ENCODE peak calls at places on chromosomes 2 and 18, in eight cellular contexts. Q is left lung; O is A549; H is retinal pigment epithelial cell; P is D721Med; L is CD4-positive, alpha-beta T cell; M is lower lobe of right lung; W is endothelial cell. B is an unnamed sample.

GRCh38 chr2:101173707-101174295 is 22.6 kb upstream of the TBC1D8 start:
- DNase-seq in Q (no peak), O (no peak), H (no peak), P (no peak), L (peak), M (no peak), W (no peak), B (no peak)

GRCh38 chr2:18740428-18740827 is 151.1 kb upstream of the NT5C1B start:
- DNase-seq in Q (peak), O (no peak), H (no peak), P (no peak), L (no peak), M (peak), W (no peak), B (no peak)

GRCh38 chr2:118430510-118431187 is 342.4 kb downstream of the INSIG2 start:
- DNase-seq in Q (no peak), O (peak), H (no peak), P (no peak), L (no peak), M (no peak), W (no peak), B (no peak)

GRCh38 chr2:199366406-199366805 is 91.3 kb downstream of the SATB2 start:
- DNase-seq in Q (no peak), O (no peak), H (no peak), P (no peak), L (no peak), M (no peak), W (no peak), B (no peak)

GRCh38 chr2:12441750-12442626 is 274.7 kb upstream of the TRIB2 start:
- DNase-seq in Q (no peak), O (no peak), H (no peak), P (no peak), L (no peak), M (no peak), W (no peak), B (no peak)

GRCh38 chr2:6723865-6724571 is 141.7 kb downstream of the CMPK2 start:
- DNase-seq in Q (no peak), O (no peak), H (no peak), P (no peak), L (no peak), M (no peak), W (no peak), B (no peak)

GRCh38 chr2:240595381-240596079 is 9.0 kb downstream of the CAPN10 start:
- DNase-seq in Q (no peak), O (peak), H (no peak), P (peak), L (no peak), M (peak), W (peak), B (no peak)

GRCh38 chr2:226790436-226790835 is 9.2 kb downstream of the IRS1 start:
- DNase-seq in Q (no peak), O (no peak), H (no peak), P (no peak), L (no peak), M (no peak), W (no peak), B (no peak)

GRCh38 chr18:56565596-56566355 is 72.6 kb downstream of the TXNL1 start:
- DNase-seq in Q (no peak), O (no peak), H (no peak), P (no peak), L (no peak), M (no peak), W (no peak), B (no peak)

GRCh38 chr18:286515-287310 is 18.9 kb upstream of the THOC1 start:
- DNase-seq in Q (no peak), O (no peak), H (peak), P (no peak), L (no peak), M (no peak), W (no peak), B (no peak)

GRCh38 chr2:165766326-165766927 is 27.6 kb downstream of the GALNT3 start:
- DNase-seq in Q (no peak), O (no peak), H (no peak), P (no peak), L (no peak), M (no peak), W (no peak), B (no peak)

GRCh38 chr2:39728941-39729351 is 50.1 kb downstream of the THUMPD2 start:
- DNase-seq in Q (peak), O (peak), H (no peak), P (no peak), L (no peak), M (peak), W (peak), B (no peak)

GRCh38 chr2:109031481-109032228 is 42.6 kb upstream of the EDAR start:
- DNase-seq in Q (peak), O (peak), H (no peak), P (no peak), L (peak), M (peak), W (peak), B (no peak)

GRCh38 chr2:12718662-12719399 is 2.1 kb downstream of the TRIB2 start:
- DNase-seq in Q (peak), O (no peak), H (no peak), P (no peak), L (peak), M (no peak), W (peak), B (no peak)

GRCh38 chr2:233501198-233502076 is 65.1 kb downstream of the USP40 start:
- DNase-seq in Q (no peak), O (no peak), H (no peak), P (no peak), L (no peak), M (no peak), W (no peak), B (no peak)

GRCh38 chr2:120013569-120014223 is 819 bp downstream of the EPB41L5 start:
- DNase-seq in Q (no peak), O (no peak), H (no peak), P (no peak), L (no peak), M (no peak), W (no peak), B (no peak)

GRCh38 chr2:66567742-66568141 is 132.8 kb downstream of the MEIS1 start:
- DNase-seq in Q (no peak), O (no peak), H (no peak), P (no peak), L (no peak), M (no peak), W (no peak), B (no peak)

GRCh38 chr18:6746386-6746960 is 17.0 kb downstream of the ARHGAP28 start:
- DNase-seq in Q (no peak), O (no peak), H (no peak), P (no peak), L (no peak), M (no peak), W (no peak), B (no peak)

GRCh38 chr2:98333922-98334321 is 12.3 kb upstream of the CNGA3 start:
- DNase-seq in Q (no peak), O (no peak), H (no peak), P (no peak), L (no peak), M (no peak), W (no peak), B (no peak)

GRCh38 chr2:104867351-104868080 is 13.6 kb downstream of the POU3F3 start:
- DNase-seq in Q (peak), O (no peak), H (no peak), P (no peak), L (no peak), M (no peak), W (no peak), B (no peak)

GRCh38 chr18:22734812-22735627 is 198.1 kb upstream of the RBBP8 start:
- DNase-seq in Q (no peak), O (no peak), H (no peak), P (no peak), L (no peak), M (no peak), W (no peak), B (no peak)

GRCh38 chr2:239381709-239382134 is 19.1 kb downstream of the HDAC4 start:
- DNase-seq in Q (no peak), O (no peak), H (no peak), P (no peak), L (no peak), M (peak), W (no peak), B (no peak)

GRCh38 chr2:64260817-64261216 is 116.6 kb upstream of the PELI1 start:
- DNase-seq in Q (peak), O (no peak), H (no peak), P (no peak), L (no peak), M (peak), W (peak), B (no peak)

GRCh38 chr2:172080641-172081230 is 4.6 kb upstream of the DLX1 start:
- DNase-seq in Q (no peak), O (no peak), H (no peak), P (no peak), L (no peak), M (no peak), W (peak), B (no peak)

GRCh38 chr2:217798743-217799552 is 203.8 kb downstream of the TNS1 start:
- DNase-seq in Q (no peak), O (no peak), H (no peak), P (no peak), L (no peak), M (no peak), W (no peak), B (peak)

GRCh38 chr2:25881759-25882158 is 3.5 kb upstream of the ASXL2 start:
- DNase-seq in Q (no peak), O (no peak), H (no peak), P (no peak), L (no peak), M (no peak), W (no peak), B (no peak)

GRCh38 chr2:79437416-79438281 is 75.2 kb upstream of the CTNNA2 start:
- DNase-seq in Q (no peak), O (no peak), H (no peak), P (no peak), L (no peak), M (no peak), W (no peak), B (no peak)

GRCh38 chr2:111121028-111121872 is 536 bp downstream of the BCL2L11 start:
- DNase-seq in Q (peak), O (no peak), H (no peak), P (no peak), L (peak), M (peak), W (peak), B (peak)

GRCh38 chr2:111119004-111119846 is 1.5 kb upstream of the BCL2L11 start:
- DNase-seq in Q (peak), O (no peak), H (no peak), P (no peak), L (peak), M (peak), W (peak), B (no peak)

GRCh38 chr2:111119847-111120252 is 864 bp upstream of the BCL2L11 start:
- DNase-seq in Q (no peak), O (no peak), H (no peak), P (no peak), L (peak), M (peak), W (peak), B (no peak)

GRCh38 chr2:111121873-111122630 is 1.3 kb downstream of the BCL2L11 start:
- DNase-seq in Q (peak), O (peak), H (peak), P (peak), L (peak), M (peak), W (peak), B (peak)

GRCh38 chr2:111120253-111121027 is at the start of gene BCL2L11:
- DNase-seq in Q (peak), O (peak), H (peak), P (peak), L (peak), M (peak), W (peak), B (peak)
- TF ChIP-seq CTCF in Q (no peak), O (peak), H (peak), P (peak), L (no peak), M (no peak), W (no peak), B (peak)

DNA sequence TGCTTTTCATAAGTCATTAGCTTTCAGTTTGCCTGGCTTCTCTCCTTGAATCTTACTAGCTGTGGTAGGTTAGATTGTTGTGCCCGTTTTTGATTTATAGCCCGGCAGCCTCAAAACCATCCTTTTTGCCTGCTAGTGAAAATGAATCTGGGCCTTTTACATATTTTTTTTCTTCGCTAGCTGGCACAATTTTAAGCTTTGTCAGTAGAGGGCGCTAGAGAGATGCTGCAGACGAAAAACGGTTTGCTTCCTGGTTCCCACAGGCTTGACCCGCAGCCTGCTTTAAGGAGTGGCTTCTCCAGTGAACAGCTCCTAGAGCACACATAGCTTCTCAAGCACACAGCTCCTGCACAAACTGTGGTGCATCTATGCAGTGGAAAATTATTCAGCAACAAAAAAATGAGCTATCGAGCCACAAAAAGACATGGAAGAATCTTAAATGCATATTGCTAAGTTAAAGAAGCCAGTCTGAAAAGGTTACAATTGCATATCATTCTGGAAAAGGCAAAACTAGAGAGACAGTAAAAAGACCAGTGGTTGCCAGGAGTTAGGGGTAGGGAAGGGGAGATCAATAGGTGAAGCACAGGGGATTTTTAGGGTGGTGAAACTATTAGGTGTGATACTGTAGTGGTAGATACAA is 47.9 kb downstream of the E2F6 start:
- DNase-seq in Q (no peak), O (peak), H (no peak), P (no peak), L (no peak), M (no peak), W (peak), B (no peak)
- TF ChIP-seq CTCF in Q (peak), O (peak), H (peak), P (peak), L (no peak), M (peak), W (peak), B (peak)

GRCh38 chr2:43075054-43075593 is 151.3 kb downstream of the ZFP36L2 start:
- DNase-seq in Q (peak), O (no peak), H (peak), P (no peak), L (no peak), M (no peak), W (no peak), B (no peak)
- TF ChIP-seq CTCF in Q (no peak), O (no peak), H (peak), P (no peak), L (no peak), M (no peak), W (no peak), B (no peak)

GRCh38 chr2:228613133-228613532 is 431.6 kb upstream of the SPHKAP start:
- DNase-seq in Q (no peak), O (no peak), H (peak), P (no peak), L (no peak), M (no peak), W (no peak), B (no peak)

GRCh38 chr2:228614741-228615140 is 433.3 kb upstream of the SPHKAP start:
- DNase-seq in Q (no peak), O (no peak), H (no peak), P (no peak), L (no peak), M (no peak), W (no peak), B (no peak)

GRCh38 chr2:228615501-228615900 is 434.0 kb upstream of the SPHKAP start:
- DNase-seq in Q (no peak), O (no peak), H (no peak), P (no peak), L (no peak), M (no peak), W (no peak), B (no peak)

DNA sequence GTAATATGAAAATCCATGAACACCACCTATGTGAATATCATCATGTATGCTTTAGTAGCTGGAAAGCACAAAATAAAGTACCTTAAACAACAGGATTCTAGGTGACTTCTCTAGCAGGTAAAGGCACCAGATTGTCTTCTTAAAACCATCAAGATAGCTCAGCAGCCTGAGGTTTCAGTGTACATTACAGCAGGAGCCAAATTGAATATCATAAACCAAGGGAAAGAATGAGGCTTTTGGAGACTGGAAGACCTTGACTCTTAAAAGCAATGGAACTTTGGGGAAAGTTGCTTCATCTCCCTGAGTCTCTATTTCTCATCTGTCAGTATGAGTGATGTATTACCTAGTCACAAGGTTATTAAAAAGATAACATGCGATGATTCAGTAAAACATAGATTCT is 429.7 kb upstream of the SPHKAP start:
- DNase-seq in Q (no peak), O (no peak), H (no peak), P (no peak), L (no peak), M (no peak), W (no peak), B (no peak)
- TF ChIP-seq CTCF in Q (no peak), O (no peak), H (no peak), P (no peak), L (no peak), M (no peak), W (no peak), B (no peak)

GRCh38 chr2:161427413-161428239 is 11.5 kb downstream of the TBR1 start:
- DNase-seq in Q (peak), O (no peak), H (no peak), P (no peak), L (no peak), M (no peak), W (no peak), B (no peak)

GRCh38 chr2:161426416-161426787 is 10.3 kb downstream of the TBR1 start:
- DNase-seq in Q (no peak), O (no peak), H (no peak), P (no peak), L (no peak), M (no peak), W (no peak), B (no peak)

GRCh38 chr2:161428240-161428587 is 12.1 kb downstream of the TBR1 start:
- DNase-seq in Q (no peak), O (no peak), H (no peak), P (no peak), L (no peak), M (no peak), W (no peak), B (no peak)

GRCh38 chr2:161425966-161426365 is 9.9 kb downstream of the TBR1 start:
- DNase-seq in Q (no peak), O (no peak), H (no peak), P (no peak), L (no peak), M (no peak), W (no peak), B (no peak)

DNA sequence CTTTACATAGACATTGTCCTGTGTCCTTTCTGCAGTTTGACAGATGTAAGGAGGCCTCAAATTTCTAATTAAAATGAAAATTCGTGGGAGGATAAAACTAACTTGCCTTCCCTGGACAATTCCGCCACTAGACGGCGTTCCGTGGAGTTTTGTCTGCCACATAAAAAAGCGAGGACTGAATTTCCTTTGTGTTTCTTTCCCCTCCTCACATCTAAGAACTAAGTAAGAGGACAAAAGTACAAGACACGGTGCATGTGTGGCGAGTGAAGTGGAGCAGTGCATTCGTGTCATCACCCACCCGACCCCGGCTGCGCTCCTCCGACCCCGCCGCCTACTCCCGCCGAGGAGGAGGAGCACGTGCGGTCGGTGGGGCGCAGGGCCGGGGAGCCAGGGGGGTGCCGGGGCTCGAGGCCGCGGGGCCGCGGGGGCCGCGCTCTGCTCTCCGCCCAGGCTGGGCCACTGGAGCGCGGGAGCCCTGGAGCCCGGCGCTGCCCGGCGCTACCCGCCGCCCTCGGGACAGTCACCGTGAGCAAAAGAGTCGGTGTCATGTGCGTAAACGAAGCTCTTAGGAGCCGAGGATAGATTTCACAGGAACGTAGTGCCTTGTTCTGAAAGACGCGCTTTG is 10.8 kb downstream of the TBR1 start:
- DNase-seq in Q (peak), O (no peak), H (no peak), P (no peak), L (no peak), M (no peak), W (peak), B (no peak)
- TF ChIP-seq CTCF in Q (no peak), O (peak), H (peak), P (peak), L (no peak), M (no peak), W (peak), B (peak)